ENCODE peak calls at places on chromosomes 2 and 18, in six cellular contexts. One of them, this sample, is unnamed.
A peak's percentile ranks its signal among the peaks of the same experiment; 100 is the strongest.

GRCh38 chr18:57439617-57439975 is 4.4 kb downstream of the ONECUT2 start:
- DNase-seq in H1: peak; percentile 87
- DNase-seq in left ventricle myocardium inferior: no peak
- DNase-seq in brain microvascular endothelial cell: no peak
- DNase-seq in IMR-90: no peak
- DNase-seq in left lung: peak; percentile 73
- DNase-seq in this sample: no peak

GRCh38 chr18:49006641-49007136 is 55.9 kb upstream of the SMAD7 start:
- DNase-seq in left lung: peak; percentile 29
- DNase-seq in IMR-90: no peak
- DNase-seq in brain microvascular endothelial cell: no peak
- DNase-seq in left ventricle myocardium inferior: no peak
- DNase-seq in H1: no peak
- DNase-seq in this sample: no peak

GRCh38 chr2:32061973-32062861 is 1.1 kb upstream of the SPAST start:
- DNase-seq in left ventricle myocardium inferior: peak; percentile 61
- DNase-seq in left lung: no peak
- DNase-seq in H1: peak; percentile 55
- DNase-seq in IMR-90: peak; percentile 19
- DNase-seq in brain microvascular endothelial cell: peak; percentile 35
- DNase-seq in this sample: peak; percentile 57

GRCh38 chr2:54139210-54139609 is 23.8 kb downstream of the ACYP2 start:
- DNase-seq in left ventricle myocardium inferior: no peak
- DNase-seq in left lung: no peak
- DNase-seq in brain microvascular endothelial cell: no peak
- DNase-seq in H1: no peak
- DNase-seq in IMR-90: peak; percentile 19
- DNase-seq in this sample: no peak

GRCh38 chr2:8478133-8478793 is 203.6 kb upstream of the ID2 start:
- DNase-seq in left lung: no peak
- DNase-seq in IMR-90: no peak
- DNase-seq in brain microvascular endothelial cell: no peak
- DNase-seq in H1: no peak
- DNase-seq in left ventricle myocardium inferior: no peak
- DNase-seq in this sample: peak; percentile 5

GRCh38 chr2:55490554-55490953 is 29.0 kb upstream of the CFAP36 start:
- DNase-seq in H1: no peak
- DNase-seq in brain microvascular endothelial cell: peak; percentile 92
- DNase-seq in left lung: no peak
- DNase-seq in left ventricle myocardium inferior: peak; percentile 67
- DNase-seq in IMR-90: peak; percentile 82
- DNase-seq in this sample: peak; percentile 71

GRCh38 chr18:37566479-37567060 is 972 bp upstream of the CELF4 start:
- DNase-seq in brain microvascular endothelial cell: no peak
- DNase-seq in H1: no peak
- DNase-seq in IMR-90: no peak
- DNase-seq in left lung: peak; percentile 82
- DNase-seq in left ventricle myocardium inferior: no peak
- DNase-seq in this sample: no peak

GRCh38 chr2:218145124-218145523 is 19.3 kb downstream of the CXCR2 start:
- DNase-seq in H1: no peak
- DNase-seq in left lung: peak; percentile 75
- DNase-seq in IMR-90: no peak
- DNase-seq in brain microvascular endothelial cell: no peak
- DNase-seq in left ventricle myocardium inferior: peak; percentile 21
- DNase-seq in this sample: no peak

GRCh38 chr2:96099861-96100798 is 16.2 kb downstream of the ADRA2B start:
- DNase-seq in IMR-90: no peak
- DNase-seq in H1: peak; percentile 50
- DNase-seq in brain microvascular endothelial cell: no peak
- DNase-seq in left ventricle myocardium inferior: peak; percentile 18
- DNase-seq in left lung: no peak
- DNase-seq in this sample: no peak

GRCh38 chr2:234978466-234979203 is 26.8 kb downstream of the SH3BP4 start:
- DNase-seq in brain microvascular endothelial cell: no peak
- DNase-seq in H1: no peak
- DNase-seq in left lung: no peak
- DNase-seq in left ventricle myocardium inferior: no peak
- DNase-seq in IMR-90: peak; percentile 61
- DNase-seq in this sample: peak; percentile 88

GRCh38 chr2:17107875-17108274 is 410.4 kb downstream of the RAD51AP2 start:
- DNase-seq in left ventricle myocardium inferior: no peak
- DNase-seq in H1: no peak
- DNase-seq in left lung: no peak
- DNase-seq in brain microvascular endothelial cell: no peak
- DNase-seq in IMR-90: no peak
- DNase-seq in this sample: no peak

GRCh38 chr18:76494541-76495403 is at the start of gene ZNF516:
- DNase-seq in left ventricle myocardium inferior: peak; percentile 46
- DNase-seq in left lung: peak; percentile 90
- DNase-seq in brain microvascular endothelial cell: no peak
- DNase-seq in IMR-90: peak; percentile 34
- DNase-seq in H1: no peak
- DNase-seq in this sample: no peak

GRCh38 chr18:37321578-37322496 is 243.8 kb downstream of the CELF4 start:
- DNase-seq in left ventricle myocardium inferior: no peak
- DNase-seq in H1: peak; percentile 59
- DNase-seq in brain microvascular endothelial cell: no peak
- DNase-seq in IMR-90: no peak
- DNase-seq in left lung: no peak
- DNase-seq in this sample: no peak

GRCh38 chr2:159455330-159455918 is 160.9 kb downstream of the BAZ2B start:
- DNase-seq in H1: no peak
- DNase-seq in brain microvascular endothelial cell: no peak
- DNase-seq in IMR-90: no peak
- DNase-seq in left lung: no peak
- DNase-seq in left ventricle myocardium inferior: no peak
- DNase-seq in this sample: no peak

GRCh38 chr2:168912466-168913170 is 11.5 kb downstream of the G6PC2 start:
- DNase-seq in IMR-90: peak; percentile 4
- DNase-seq in left ventricle myocardium inferior: peak; percentile 22
- DNase-seq in brain microvascular endothelial cell: no peak
- DNase-seq in left lung: peak; percentile 78
- DNase-seq in H1: peak; percentile 62
- DNase-seq in this sample: peak; percentile 17

GRCh38 chr2:196413821-196414274 is 225.7 kb upstream of the CCDC150 start:
- DNase-seq in left ventricle myocardium inferior: no peak
- DNase-seq in left lung: no peak
- DNase-seq in brain microvascular endothelial cell: peak; percentile 51
- DNase-seq in H1: no peak
- DNase-seq in IMR-90: no peak
- DNase-seq in this sample: no peak

GRCh38 chr2:235936493-235936892 is 231.7 kb downstream of the GBX2 start:
- DNase-seq in left lung: no peak
- DNase-seq in IMR-90: no peak
- DNase-seq in left ventricle myocardium inferior: no peak
- DNase-seq in H1: no peak
- DNase-seq in brain microvascular endothelial cell: no peak
- DNase-seq in this sample: peak; percentile 44

GRCh38 chr18:28175047-28175929 is 1.6 kb downstream of the CDH2 start:
- DNase-seq in left lung: peak; percentile 77
- DNase-seq in brain microvascular endothelial cell: no peak
- DNase-seq in IMR-90: peak; percentile 42
- DNase-seq in H1: no peak
- DNase-seq in left ventricle myocardium inferior: peak; percentile 42
- DNase-seq in this sample: peak; percentile 35

DNA sequence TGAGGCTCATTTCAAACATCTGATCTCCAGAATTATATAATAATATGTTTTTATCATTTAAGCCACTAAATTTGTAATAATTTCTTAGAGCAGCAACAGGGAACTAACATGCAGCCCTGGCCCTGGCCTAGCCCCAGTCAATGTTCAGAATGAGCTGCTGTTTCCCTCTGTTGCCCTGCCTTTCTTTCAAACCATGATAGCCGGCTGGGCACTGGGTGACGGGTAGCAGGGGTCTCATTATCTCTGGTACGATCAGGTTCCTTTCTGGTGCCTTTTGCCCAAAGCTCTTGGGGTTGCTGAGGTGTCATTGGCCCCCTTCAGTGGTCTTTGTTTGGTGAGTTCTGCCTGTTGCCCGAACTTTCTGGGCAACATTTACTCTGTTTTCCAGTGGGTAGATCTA is 63.1 kb downstream of the THNSL2 start:
- DNase-seq in left lung: no peak
- DNase-seq in brain microvascular endothelial cell: no peak
- DNase-seq in left ventricle myocardium inferior: no peak
- DNase-seq in H1: no peak
- DNase-seq in IMR-90: no peak
- DNase-seq in this sample: no peak
- H3K27me3 ChIP-seq in left lung: no peaks in the 10 kb centered on the region
- H3K27me3 ChIP-seq in brain microvascular endothelial cell: no peaks in the 10 kb centered on the region
- H3K27me3 ChIP-seq in left ventricle myocardium inferior: peaks cover 15% of the 10 kb centered on the region
- H3K27me3 ChIP-seq in H1: no peaks in the 10 kb centered on the region
- H3K27me3 ChIP-seq in IMR-90: no peaks in the 10 kb centered on the region
- H3K27me3 ChIP-seq in this sample: peaks cover 32% of the 10 kb centered on the region

DNA sequence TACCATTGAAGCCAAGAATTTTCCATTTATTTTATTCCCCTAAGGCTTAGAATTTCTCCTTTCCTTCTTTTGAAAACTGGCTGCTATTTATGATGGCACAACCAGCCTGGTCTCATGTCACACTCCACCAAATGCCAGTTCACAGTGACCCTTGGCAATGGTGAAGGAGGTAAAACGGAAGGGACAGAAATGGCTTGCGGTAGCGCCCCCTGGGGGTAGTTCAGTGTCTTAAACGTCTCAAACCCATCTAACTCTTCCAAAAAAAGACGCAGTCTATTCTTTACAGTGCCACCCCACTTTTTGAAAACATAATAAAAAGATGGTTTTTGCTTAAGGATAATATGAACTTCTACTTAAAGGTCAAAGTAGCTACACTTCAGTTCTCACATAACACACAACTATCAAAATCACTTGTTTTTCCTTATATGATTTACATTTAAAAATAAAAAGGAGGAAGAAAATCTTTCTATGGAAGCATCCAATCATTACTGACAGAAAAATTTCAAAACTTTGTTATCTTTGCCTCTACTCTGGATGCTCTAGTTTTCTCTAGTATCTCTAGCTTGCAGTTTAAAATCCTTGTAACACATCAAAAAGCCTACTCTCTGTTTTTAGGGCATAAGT is 28.0 kb downstream of the PNO1 start:
- DNase-seq in left ventricle myocardium inferior: no peak
- DNase-seq in brain microvascular endothelial cell: no peak
- DNase-seq in IMR-90: peak; percentile 34
- DNase-seq in H1: peak; percentile 80
- DNase-seq in left lung: no peak
- DNase-seq in this sample: peak; percentile 57
- TF ChIP-seq CTCF in left ventricle myocardium inferior: peak; percentile 59
- TF ChIP-seq CTCF in brain microvascular endothelial cell: peak; percentile 83
- TF ChIP-seq CTCF in IMR-90: peak; percentile 42
- TF ChIP-seq CTCF in H1: peak; percentile 79
- TF ChIP-seq CTCF in left lung: peak; percentile 44
- TF ChIP-seq CTCF in this sample: peak; percentile 88

DNA sequence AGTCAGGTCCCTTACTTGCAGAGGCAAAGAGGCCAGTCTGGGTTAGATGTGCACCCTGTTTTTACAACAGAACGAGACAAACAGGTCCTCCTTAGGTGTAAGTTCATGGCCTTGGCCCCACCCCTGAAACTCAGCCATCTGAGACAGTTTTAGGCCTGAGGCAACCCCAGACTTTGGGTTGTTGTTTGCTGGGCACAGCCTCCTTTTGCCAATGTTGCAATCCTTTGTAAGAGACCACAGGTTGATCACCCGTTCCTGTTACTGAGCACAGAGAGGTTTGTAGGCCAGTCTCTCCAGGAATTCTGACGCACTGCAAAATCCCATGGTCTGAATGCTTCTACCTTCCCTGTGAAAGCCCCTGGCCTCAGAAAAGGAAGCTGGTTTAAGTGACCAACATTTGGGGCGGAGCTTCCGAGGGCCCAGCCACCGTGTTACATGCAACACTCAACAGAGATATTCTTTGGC is 15.5 kb upstream of the IL1RN start:
- DNase-seq in left lung: peak; percentile 78
- DNase-seq in IMR-90: no peak
- DNase-seq in brain microvascular endothelial cell: no peak
- DNase-seq in left ventricle myocardium inferior: no peak
- DNase-seq in H1: no peak
- DNase-seq in this sample: no peak
- H3K27me3 ChIP-seq in left lung: no peaks in the 10 kb centered on the region
- H3K27me3 ChIP-seq in IMR-90: peaks cover 10% of the 10 kb centered on the region
- H3K27me3 ChIP-seq in brain microvascular endothelial cell: no peaks in the 10 kb centered on the region
- H3K27me3 ChIP-seq in left ventricle myocardium inferior: peaks cover 52% of the 10 kb centered on the region
- H3K27me3 ChIP-seq in H1: no peaks in the 10 kb centered on the region
- H3K27me3 ChIP-seq in this sample: no peaks in the 10 kb centered on the region

GRCh38 chr2:230913406-230913805 is 11.6 kb downstream of the GPR55 start:
- DNase-seq in left ventricle myocardium inferior: no peak
- DNase-seq in IMR-90: no peak
- DNase-seq in left lung: no peak
- DNase-seq in H1: no peak
- DNase-seq in brain microvascular endothelial cell: no peak
- DNase-seq in this sample: no peak
- TF ChIP-seq CTCF in left ventricle myocardium inferior: peak; percentile 43
- TF ChIP-seq CTCF in IMR-90: peak; percentile 31
- TF ChIP-seq CTCF in left lung: peak; percentile 30
- TF ChIP-seq CTCF in H1: peak; percentile 74
- TF ChIP-seq CTCF in brain microvascular endothelial cell: peak; percentile 51
- TF ChIP-seq CTCF in this sample: peak; percentile 55

DNA sequence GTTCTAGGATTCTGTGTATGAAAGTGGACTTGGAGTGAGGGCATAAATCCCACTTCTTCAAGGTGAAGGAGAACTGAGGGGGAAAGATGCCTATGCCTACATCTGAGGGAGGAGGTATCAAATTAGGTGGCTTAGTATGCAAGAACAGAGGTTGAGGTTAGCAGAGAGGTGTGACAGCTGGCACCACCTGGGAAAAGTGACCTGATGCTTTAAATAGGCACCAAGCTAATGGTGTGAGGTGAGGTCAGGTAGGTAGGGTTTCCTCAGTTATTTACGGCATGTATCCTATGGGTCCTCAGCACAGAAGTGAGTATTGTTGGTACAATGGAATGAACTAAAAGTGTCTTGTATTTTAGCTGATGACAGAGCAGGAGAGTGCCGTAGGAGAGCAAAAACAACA is 367.1 kb downstream of the CLIP4 start:
- DNase-seq in H1: no peak
- DNase-seq in IMR-90: no peak
- DNase-seq in left lung: no peak
- DNase-seq in brain microvascular endothelial cell: no peak
- DNase-seq in left ventricle myocardium inferior: no peak
- DNase-seq in this sample: no peak
- H3K27me3 ChIP-seq in H1: no peaks in the 10 kb centered on the region
- H3K27me3 ChIP-seq in IMR-90: no peaks in the 10 kb centered on the region
- H3K27me3 ChIP-seq in left lung: no peaks in the 10 kb centered on the region
- H3K27me3 ChIP-seq in brain microvascular endothelial cell: no peaks in the 10 kb centered on the region
- H3K27me3 ChIP-seq in left ventricle myocardium inferior: peaks cover 6% of the 10 kb centered on the region
- H3K27me3 ChIP-seq in this sample: no peaks in the 10 kb centered on the region

GRCh38 chr2:98072442-98072841 is 14.5 kb upstream of the VWA3B start:
- DNase-seq in H1: no peak
- DNase-seq in brain microvascular endothelial cell: no peak
- DNase-seq in left lung: no peak
- DNase-seq in left ventricle myocardium inferior: no peak
- DNase-seq in IMR-90: no peak
- DNase-seq in this sample: no peak
- TF ChIP-seq CTCF in H1: no peak
- TF ChIP-seq CTCF in brain microvascular endothelial cell: no peak
- TF ChIP-seq CTCF in left lung: no peak
- TF ChIP-seq CTCF in left ventricle myocardium inferior: no peak
- TF ChIP-seq CTCF in IMR-90: no peak
- TF ChIP-seq CTCF in this sample: no peak